ENCODE peak calls at places on chromosomes 11 and 22, in nine cellular contexts. Q, N, T, W, E, A, Z, Y and L are unnamed samples.

GRCh38 chr22:26453812-26454500 is 24.9 kb downstream of the ASPHD2 start:
- DNase-seq in Q (no peak), N (no peak), T (no peak), W (no peak), E (no peak), A (no peak), Z (no peak), Y (no peak), L (no peak)

GRCh38 chr11:62245271-62245753 is 3.3 kb downstream of the SCGB1D2 start:
- DNase-seq in Q (peak; percentile 33), N (peak; percentile 58), T (no peak), W (no peak), E (peak; percentile 40), A (peak; percentile 24), Z (no peak), Y (peak; percentile 69), L (peak; percentile 37)

GRCh38 chr22:47324435-47324990 is 562.1 kb downstream of the TBC1D22A start:
- DNase-seq in Q (no peak), N (no peak), T (no peak), W (no peak), E (no peak), A (no peak), Z (no peak), Y (no peak), L (no peak)

GRCh38 chr11:61777234-61778090 is 14.9 kb downstream of the TMEM258 start:
- DNase-seq in Q (no peak), N (no peak), T (no peak), W (no peak), E (no peak), A (no peak), Z (no peak), Y (no peak), L (peak; percentile 47)

GRCh38 chr11:130178441-130178971 is 18.9 kb downstream of the ST14 start:
- DNase-seq in Q (no peak), N (no peak), T (no peak), W (no peak), E (no peak), A (no peak), Z (no peak), Y (no peak), L (no peak)

GRCh38 chr22:37258005-37258790 is 14.1 kb upstream of the RAC2 start:
- DNase-seq in Q (no peak), N (no peak), T (no peak), W (no peak), E (no peak), A (no peak), Z (peak; percentile 11), Y (no peak), L (no peak)

GRCh38 chr22:43151251-43152000 is at the start of gene TSPO:
- DNase-seq in Q (peak; percentile 42), N (no peak), T (peak; percentile 70), W (no peak), E (peak; percentile 61), A (peak; percentile 46), Z (peak; percentile 90), Y (peak; percentile 71), L (peak; percentile 82)

GRCh38 chr22:44057411-44057987 is 33.4 kb downstream of the PARVB start:
- DNase-seq in Q (no peak), N (peak; percentile 14), T (peak; percentile 69), W (no peak), E (peak; percentile 55), A (no peak), Z (no peak), Y (peak; percentile 22), L (peak; percentile 16)

GRCh38 chr11:12754582-12755250 is 80.5 kb downstream of the TEAD1 start:
- DNase-seq in Q (no peak), N (no peak), T (no peak), W (no peak), E (no peak), A (no peak), Z (no peak), Y (no peak), L (no peak)

GRCh38 chr22:30790366-30790765 is 95.7 kb downstream of the OSBP2 start:
- DNase-seq in Q (no peak), N (no peak), T (no peak), W (no peak), E (no peak), A (no peak), Z (no peak), Y (no peak), L (no peak)

GRCh38 chr11:87005569-87005921 is 32.2 kb upstream of the TMEM135 start:
- DNase-seq in Q (no peak), N (no peak), T (no peak), W (no peak), E (no peak), A (no peak), Z (no peak), Y (no peak), L (no peak)

GRCh38 chr11:86996953-86997570 is 40.7 kb upstream of the TMEM135 start:
- DNase-seq in Q (no peak), N (no peak), T (no peak), W (no peak), E (no peak), A (no peak), Z (no peak), Y (no peak), L (no peak)

GRCh38 chr11:87002918-87003317 is 34.8 kb upstream of the TMEM135 start:
- DNase-seq in Q (no peak), N (no peak), T (no peak), W (no peak), E (no peak), A (no peak), Z (no peak), Y (no peak), L (no peak)

GRCh38 chr11:86999388-86999787 is 38.3 kb upstream of the TMEM135 start:
- DNase-seq in Q (no peak), N (no peak), T (no peak), W (no peak), E (no peak), A (no peak), Z (no peak), Y (no peak), L (no peak)

DNA sequence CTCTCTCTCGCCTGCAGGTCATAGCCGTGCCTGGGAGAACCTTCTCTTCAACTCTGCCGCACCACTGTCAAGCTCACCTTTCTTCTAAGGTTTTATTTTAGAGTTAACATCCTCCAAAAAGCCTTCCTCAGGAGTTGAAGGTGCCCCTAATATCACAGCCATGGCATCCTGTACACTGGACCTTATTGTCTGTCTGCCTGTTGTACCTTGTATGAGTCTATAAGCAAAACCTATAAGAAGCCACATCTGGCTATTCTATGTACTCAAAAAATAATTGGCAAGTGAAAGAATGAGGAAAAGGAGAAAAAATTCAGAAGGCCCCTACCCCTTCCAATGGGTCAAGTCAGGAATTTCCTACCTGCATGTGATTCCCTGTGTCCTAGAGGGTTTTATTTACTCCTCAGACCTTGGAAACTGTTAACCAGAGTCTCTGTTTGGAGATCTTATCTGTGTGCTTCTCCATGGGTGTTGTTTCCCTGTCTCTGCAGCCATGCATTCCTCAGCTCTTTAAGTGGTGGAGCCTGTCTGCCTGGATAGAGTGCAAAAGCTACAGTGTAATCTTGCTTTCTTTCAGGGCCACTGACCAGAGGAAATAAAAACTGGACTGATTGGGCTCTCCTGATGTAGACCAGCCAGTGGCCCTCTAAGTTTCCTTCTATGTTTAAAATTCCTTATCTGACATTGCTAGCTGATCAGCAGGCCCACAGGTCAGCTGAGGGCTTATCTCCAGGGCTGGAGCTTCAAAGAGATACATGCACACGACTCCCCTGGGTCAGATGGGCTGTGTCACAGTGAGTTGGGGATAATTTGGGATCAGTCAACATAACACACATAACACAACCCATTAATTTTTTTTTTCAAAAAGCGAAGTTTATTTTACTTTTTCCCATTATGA is 37.6 kb upstream of the TMEM135 start:
- DNase-seq in Q (no peak), N (peak; percentile 72), T (no peak), W (no peak), E (peak; percentile 55), A (no peak), Z (no peak), Y (peak; percentile 56), L (peak; percentile 24)
- H3K4me3 ChIP-seq in Q (no peak overlapping the region), N (no peak overlapping the region), T (no peak overlapping the region), W (no peak overlapping the region), E (no peak overlapping the region), A (no peak overlapping the region), Z (no peak overlapping the region), Y (no peak overlapping the region), L (no peak overlapping the region)

DNA sequence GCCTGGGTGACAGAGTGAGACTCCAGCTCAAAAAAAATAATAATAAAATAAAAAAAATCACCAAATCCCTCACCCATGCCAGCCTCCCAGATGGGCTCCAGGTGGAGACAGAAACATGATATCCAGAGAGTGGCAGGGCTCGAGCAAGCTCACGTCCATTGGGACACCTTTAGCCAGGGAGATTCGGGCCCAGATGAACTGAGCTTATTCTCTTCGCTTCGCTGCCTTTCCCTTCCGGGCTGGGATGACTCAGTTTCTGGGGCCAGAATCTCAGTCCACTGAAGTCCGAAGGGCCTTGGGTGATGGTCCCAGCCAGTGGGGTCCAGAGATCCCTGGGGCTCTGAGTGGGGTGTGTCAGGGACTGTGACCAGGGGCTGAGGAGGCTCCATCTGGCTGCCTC is 23.0 kb upstream of the MYEOV start:
- DNase-seq in Q (no peak), N (no peak), T (no peak), W (no peak), E (no peak), A (no peak), Z (peak; percentile 32), Y (no peak), L (no peak)
- H3K4me3 ChIP-seq in Q (no peak overlapping the region), N (no peak overlapping the region), T (no peak overlapping the region), W (no peak overlapping the region), E (no peak overlapping the region), A (no peak overlapping the region), Z (no peak overlapping the region), Y (no peak overlapping the region), L (no peak overlapping the region)

GRCh38 chr11:4610258-4610935 is 2.4 kb upstream of the TRIM68 start:
- DNase-seq in Q (peak; percentile 57), N (no peak), T (no peak), W (no peak), E (peak; percentile 67), A (no peak), Z (no peak), Y (no peak), L (peak; percentile 23)
- H3K4me3 ChIP-seq in Q (no peak overlapping the region), N (no peak overlapping the region), T (peak overlapping the region; percentile 16), W (no peak overlapping the region), E (peak overlapping the region; percentile 9), A (no peak overlapping the region), Z (peak overlapping the region; percentile 14), Y (no peak overlapping the region), L (peak overlapping the region; percentile 43)

GRCh38 chr11:107217444-107217843 is 199.2 kb upstream of the GUCY1A2 start:
- DNase-seq in Q (no peak), N (no peak), T (no peak), W (no peak), E (no peak), A (no peak), Z (no peak), Y (no peak), L (no peak)

GRCh38 chr11:107221743-107222142 is 203.5 kb upstream of the GUCY1A2 start:
- DNase-seq in Q (no peak), N (no peak), T (no peak), W (no peak), E (no peak), A (no peak), Z (no peak), Y (peak; percentile 10), L (no peak)

GRCh38 chr11:107215006-107215405 is 196.7 kb upstream of the GUCY1A2 start:
- DNase-seq in Q (no peak), N (no peak), T (no peak), W (no peak), E (no peak), A (no peak), Z (no peak), Y (no peak), L (no peak)

GRCh38 chr11:107218123-107219084 is 200.1 kb upstream of the GUCY1A2 start:
- DNase-seq in Q (no peak), N (no peak), T (no peak), W (no peak), E (no peak), A (no peak), Z (no peak), Y (peak; percentile 19), L (peak; percentile 1)
- H3K4me3 ChIP-seq in Q (no peak overlapping the region), N (no peak overlapping the region), T (no peak overlapping the region), W (no peak overlapping the region), E (no peak overlapping the region), A (no peak overlapping the region), Z (no peak overlapping the region), Y (no peak overlapping the region), L (no peak overlapping the region)